ENCODE peak calls at places on chromosomes 7 and 10, in seven cellular contexts. U is HEK293T, A is SW 1271, K is epithelial cell of proximal tubule, I is left cardiac atrium, X is RCC 7860, N is NB4. B is an unnamed sample.

GRCh38 chr10:132654708-132655661 is 117.4 kb downstream of the INPP5A start:
- DNase-seq in U (peak; percentile 91), A (peak; percentile 33), K (no peak), I (peak; percentile 52), X (peak; percentile 17), N (peak; percentile 70), B (peak; percentile 42)

GRCh38 chr10:99548041-99548530 is 15.3 kb downstream of the NKX2-3 start:
- DNase-seq in U (peak; percentile 66), A (peak; percentile 21), K (no peak), I (no peak), X (no peak), N (peak; percentile 60), B (no peak)

GRCh38 chr7:23938937-23939552 is 229.0 kb downstream of the STK31 start:
- DNase-seq in U (peak; percentile 64), A (peak; percentile 65), K (peak; percentile 2), I (no peak), X (peak; percentile 29), N (peak; percentile 54), B (no peak)

GRCh38 chr10:58820862-58821559 is 308.3 kb downstream of the BICC1 start:
- DNase-seq in U (no peak), A (no peak), K (no peak), I (no peak), X (no peak), N (no peak), B (no peak)

GRCh38 chr10:12902135-12902572 is 99.4 kb downstream of the CCDC3 start:
- DNase-seq in U (peak; percentile 64), A (peak; percentile 25), K (no peak), I (peak; percentile 66), X (peak; percentile 30), N (peak; percentile 56), B (peak; percentile 21)

GRCh38 chr10:60334991-60335390 is 54.7 kb downstream of the ANK3 start:
- DNase-seq in U (no peak), A (no peak), K (no peak), I (no peak), X (no peak), N (no peak), B (no peak)

GRCh38 chr10:74072503-74072902 is 74.6 kb downstream of the VCL start:
- DNase-seq in U (no peak), A (no peak), K (no peak), I (no peak), X (peak; percentile 79), N (no peak), B (no peak)

GRCh38 chr7:108157606-108158330 is 27.6 kb upstream of the LAMB4 start:
- DNase-seq in U (no peak), A (no peak), K (no peak), I (no peak), X (no peak), N (no peak), B (no peak)

GRCh38 chr7:28754027-28754426 is 204.1 kb downstream of the TRIL start:
- DNase-seq in U (no peak), A (no peak), K (no peak), I (no peak), X (no peak), N (no peak), B (no peak)

GRCh38 chr7:128777156-128778123 is 1.8 kb upstream of the OPN1SW start:
- DNase-seq in U (no peak), A (no peak), K (no peak), I (no peak), X (no peak), N (peak; percentile 26), B (no peak)

GRCh38 chr7:390761-391410 is 100.9 kb downstream of the FOXL3 start:
- DNase-seq in U (no peak), A (no peak), K (no peak), I (no peak), X (no peak), N (no peak), B (peak; percentile 4)

GRCh38 chr10:75358835-75359421 is 42.6 kb downstream of the ZNF503 start:
- DNase-seq in U (peak; percentile 50), A (peak; percentile 33), K (peak; percentile 76), I (no peak), X (peak; percentile 84), N (peak; percentile 97), B (no peak)

GRCh38 chr7:3138992-3139391 is 95.3 kb upstream of the CARD11 start:
- DNase-seq in U (no peak), A (no peak), K (no peak), I (no peak), X (no peak), N (peak; percentile 45), B (no peak)

GRCh38 chr10:111085690-111086353 is 9.0 kb downstream of the ADRA2A start:
- DNase-seq in U (no peak), A (no peak), K (no peak), I (no peak), X (no peak), N (no peak), B (no peak)

GRCh38 chr7:154769011-154769410 is 233.9 kb downstream of the PAXIP1 start:
- DNase-seq in U (no peak), A (no peak), K (no peak), I (no peak), X (no peak), N (no peak), B (no peak)

B was measured in left ventricle myocardium inferior.